ENCODE peak calls at places on chromosome 2, in seven cellular contexts. One of them, this sample, is unnamed.

GRCh38 chr2:176518823-176519222 is 249.6 kb downstream of the MTX2 start:
- DNase-seq in psoas muscle: peak
- DNase-seq in activated CD8-positive, alpha-beta memory T cell treated with anti-CD3 and anti-CD28 coated beads, Interleukin-2, amount 50 U/mL, for 48 hours: no peak
- DNase-seq in anterior cingulate cortex: no peak
- DNase-seq in ascending aorta: no peak
- DNase-seq in omental fat pad: no peak
- DNase-seq in mammary epithelial cell: no peak
- DNase-seq in this sample: no peak

GRCh38 chr2:53317863-53318262 is 449.7 kb upstream of the CHAC2 start:
- DNase-seq in psoas muscle: no peak
- DNase-seq in activated CD8-positive, alpha-beta memory T cell treated with anti-CD3 and anti-CD28 coated beads, Interleukin-2, amount 50 U/mL, for 48 hours: no peak
- DNase-seq in anterior cingulate cortex: no peak
- DNase-seq in ascending aorta: no peak
- DNase-seq in omental fat pad: no peak
- DNase-seq in mammary epithelial cell: peak
- DNase-seq in this sample: no peak

GRCh38 chr2:55309441-55309840 is 40.4 kb upstream of the MTIF2 start:
- DNase-seq in psoas muscle: no peak
- DNase-seq in activated CD8-positive, alpha-beta memory T cell treated with anti-CD3 and anti-CD28 coated beads, Interleukin-2, amount 50 U/mL, for 48 hours: no peak
- DNase-seq in anterior cingulate cortex: no peak
- DNase-seq in ascending aorta: no peak
- DNase-seq in omental fat pad: no peak
- DNase-seq in mammary epithelial cell: peak
- DNase-seq in this sample: no peak

GRCh38 chr2:218229239-218229638 is 12.2 kb downstream of the ARPC2 start:
- DNase-seq in psoas muscle: no peak
- DNase-seq in activated CD8-positive, alpha-beta memory T cell treated with anti-CD3 and anti-CD28 coated beads, Interleukin-2, amount 50 U/mL, for 48 hours: no peak
- DNase-seq in anterior cingulate cortex: no peak
- DNase-seq in ascending aorta: peak
- DNase-seq in omental fat pad: no peak
- DNase-seq in mammary epithelial cell: peak
- DNase-seq in this sample: no peak

GRCh38 chr2:15920696-15921095 is 19.7 kb upstream of the MYCN start:
- DNase-seq in psoas muscle: no peak
- DNase-seq in activated CD8-positive, alpha-beta memory T cell treated with anti-CD3 and anti-CD28 coated beads, Interleukin-2, amount 50 U/mL, for 48 hours: no peak
- DNase-seq in anterior cingulate cortex: no peak
- DNase-seq in ascending aorta: no peak
- DNase-seq in omental fat pad: no peak
- DNase-seq in mammary epithelial cell: no peak
- DNase-seq in this sample: no peak

GRCh38 chr2:211391206-211391605 is 834.8 kb downstream of the CPS1 start:
- DNase-seq in psoas muscle: no peak
- DNase-seq in activated CD8-positive, alpha-beta memory T cell treated with anti-CD3 and anti-CD28 coated beads, Interleukin-2, amount 50 U/mL, for 48 hours: no peak
- DNase-seq in anterior cingulate cortex: peak
- DNase-seq in ascending aorta: no peak
- DNase-seq in omental fat pad: no peak
- DNase-seq in mammary epithelial cell: no peak
- DNase-seq in this sample: no peak

GRCh38 chr2:62685986-62686625 is 19.4 kb upstream of the EHBP1 start:
- DNase-seq in psoas muscle: no peak
- DNase-seq in activated CD8-positive, alpha-beta memory T cell treated with anti-CD3 and anti-CD28 coated beads, Interleukin-2, amount 50 U/mL, for 48 hours: no peak
- DNase-seq in anterior cingulate cortex: no peak
- DNase-seq in ascending aorta: no peak
- DNase-seq in omental fat pad: no peak
- DNase-seq in mammary epithelial cell: peak
- DNase-seq in this sample: no peak

GRCh38 chr2:238512247-238512867 is 85.6 kb downstream of the ASB1 start:
- DNase-seq in psoas muscle: no peak
- DNase-seq in activated CD8-positive, alpha-beta memory T cell treated with anti-CD3 and anti-CD28 coated beads, Interleukin-2, amount 50 U/mL, for 48 hours: no peak
- DNase-seq in anterior cingulate cortex: no peak
- DNase-seq in ascending aorta: no peak
- DNase-seq in omental fat pad: no peak
- DNase-seq in mammary epithelial cell: no peak
- DNase-seq in this sample: no peak

GRCh38 chr2:219560037-219560892 is 11.1 kb downstream of the OBSL1 start:
- DNase-seq in psoas muscle: no peak
- DNase-seq in activated CD8-positive, alpha-beta memory T cell treated with anti-CD3 and anti-CD28 coated beads, Interleukin-2, amount 50 U/mL, for 48 hours: peak
- DNase-seq in anterior cingulate cortex: no peak
- DNase-seq in ascending aorta: no peak
- DNase-seq in omental fat pad: no peak
- DNase-seq in mammary epithelial cell: no peak
- DNase-seq in this sample: no peak

GRCh38 chr2:218329027-218329825 is 27.4 kb upstream of the CATIP start:
- DNase-seq in psoas muscle: no peak
- DNase-seq in activated CD8-positive, alpha-beta memory T cell treated with anti-CD3 and anti-CD28 coated beads, Interleukin-2, amount 50 U/mL, for 48 hours: no peak
- DNase-seq in anterior cingulate cortex: no peak
- DNase-seq in ascending aorta: no peak
- DNase-seq in omental fat pad: no peak
- DNase-seq in mammary epithelial cell: no peak
- DNase-seq in this sample: no peak

GRCh38 chr2:203122317-203122998 is 107.8 kb downstream of the NBEAL1 start:
- DNase-seq in psoas muscle: no peak
- DNase-seq in activated CD8-positive, alpha-beta memory T cell treated with anti-CD3 and anti-CD28 coated beads, Interleukin-2, amount 50 U/mL, for 48 hours: no peak
- DNase-seq in anterior cingulate cortex: no peak
- DNase-seq in ascending aorta: no peak
- DNase-seq in omental fat pad: no peak
- DNase-seq in mammary epithelial cell: no peak
- DNase-seq in this sample: no peak

GRCh38 chr2:12320027-12320734 is 396.6 kb upstream of the TRIB2 start:
- DNase-seq in psoas muscle: no peak
- DNase-seq in activated CD8-positive, alpha-beta memory T cell treated with anti-CD3 and anti-CD28 coated beads, Interleukin-2, amount 50 U/mL, for 48 hours: no peak
- DNase-seq in anterior cingulate cortex: no peak
- DNase-seq in ascending aorta: no peak
- DNase-seq in omental fat pad: no peak
- DNase-seq in mammary epithelial cell: no peak
- DNase-seq in this sample: no peak

GRCh38 chr2:128630974-128631697 is 312.5 kb upstream of the HS6ST1 start:
- DNase-seq in psoas muscle: no peak
- DNase-seq in activated CD8-positive, alpha-beta memory T cell treated with anti-CD3 and anti-CD28 coated beads, Interleukin-2, amount 50 U/mL, for 48 hours: peak
- DNase-seq in anterior cingulate cortex: no peak
- DNase-seq in ascending aorta: peak
- DNase-seq in omental fat pad: no peak
- DNase-seq in mammary epithelial cell: no peak
- DNase-seq in this sample: no peak

GRCh38 chr2:144010096-144010495 is 509.8 kb downstream of the ZEB2 start:
- DNase-seq in psoas muscle: no peak
- DNase-seq in activated CD8-positive, alpha-beta memory T cell treated with anti-CD3 and anti-CD28 coated beads, Interleukin-2, amount 50 U/mL, for 48 hours: no peak
- DNase-seq in anterior cingulate cortex: no peak
- DNase-seq in ascending aorta: no peak
- DNase-seq in omental fat pad: no peak
- DNase-seq in mammary epithelial cell: peak
- DNase-seq in this sample: no peak

GRCh38 chr2:174788291-174788929 is 24.1 kb upstream of the CHRNA1 start:
- DNase-seq in psoas muscle: no peak
- DNase-seq in activated CD8-positive, alpha-beta memory T cell treated with anti-CD3 and anti-CD28 coated beads, Interleukin-2, amount 50 U/mL, for 48 hours: no peak
- DNase-seq in anterior cingulate cortex: no peak
- DNase-seq in ascending aorta: no peak
- DNase-seq in omental fat pad: no peak
- DNase-seq in mammary epithelial cell: no peak
- DNase-seq in this sample: peak

GRCh38 chr2:85583667-85584353 is 421 bp upstream of the VAMP5 start:
- DNase-seq in psoas muscle: no peak
- DNase-seq in activated CD8-positive, alpha-beta memory T cell treated with anti-CD3 and anti-CD28 coated beads, Interleukin-2, amount 50 U/mL, for 48 hours: no peak
- DNase-seq in anterior cingulate cortex: no peak
- DNase-seq in ascending aorta: no peak
- DNase-seq in omental fat pad: no peak
- DNase-seq in mammary epithelial cell: no peak
- DNase-seq in this sample: no peak

GRCh38 chr2:55150834-55151233 is 81.3 kb downstream of the CLHC1 start:
- DNase-seq in psoas muscle: no peak
- DNase-seq in activated CD8-positive, alpha-beta memory T cell treated with anti-CD3 and anti-CD28 coated beads, Interleukin-2, amount 50 U/mL, for 48 hours: no peak
- DNase-seq in anterior cingulate cortex: peak
- DNase-seq in ascending aorta: peak
- DNase-seq in omental fat pad: no peak
- DNase-seq in mammary epithelial cell: no peak
- DNase-seq in this sample: no peak

GRCh38 chr2:54839526-54840255 is 116.2 kb downstream of the EML6 start:
- DNase-seq in psoas muscle: no peak
- DNase-seq in activated CD8-positive, alpha-beta memory T cell treated with anti-CD3 and anti-CD28 coated beads, Interleukin-2, amount 50 U/mL, for 48 hours: no peak
- DNase-seq in anterior cingulate cortex: peak
- DNase-seq in ascending aorta: no peak
- DNase-seq in omental fat pad: no peak
- DNase-seq in mammary epithelial cell: no peak
- DNase-seq in this sample: no peak

GRCh38 chr2:36536776-36537175 is 61.2 kb downstream of the FEZ2 start:
- DNase-seq in psoas muscle: no peak
- DNase-seq in activated CD8-positive, alpha-beta memory T cell treated with anti-CD3 and anti-CD28 coated beads, Interleukin-2, amount 50 U/mL, for 48 hours: no peak
- DNase-seq in anterior cingulate cortex: no peak
- DNase-seq in ascending aorta: no peak
- DNase-seq in omental fat pad: no peak
- DNase-seq in mammary epithelial cell: no peak
- DNase-seq in this sample: no peak

GRCh38 chr2:38296381-38296780 is 80.7 kb downstream of the ATL2 start:
- DNase-seq in psoas muscle: no peak
- DNase-seq in activated CD8-positive, alpha-beta memory T cell treated with anti-CD3 and anti-CD28 coated beads, Interleukin-2, amount 50 U/mL, for 48 hours: no peak
- DNase-seq in anterior cingulate cortex: no peak
- DNase-seq in ascending aorta: no peak
- DNase-seq in omental fat pad: no peak
- DNase-seq in mammary epithelial cell: peak
- DNase-seq in this sample: no peak

GRCh38 chr2:120343433-120344105 is 2.4 kb upstream of the INHBB start:
- DNase-seq in psoas muscle: peak
- DNase-seq in activated CD8-positive, alpha-beta memory T cell treated with anti-CD3 and anti-CD28 coated beads, Interleukin-2, amount 50 U/mL, for 48 hours: peak
- DNase-seq in anterior cingulate cortex: peak
- DNase-seq in ascending aorta: peak
- DNase-seq in omental fat pad: peak
- DNase-seq in mammary epithelial cell: peak
- DNase-seq in this sample: no peak

GRCh38 chr2:84768840-84769239 is 112.0 kb downstream of the TRABD2A start:
- DNase-seq in psoas muscle: no peak
- DNase-seq in activated CD8-positive, alpha-beta memory T cell treated with anti-CD3 and anti-CD28 coated beads, Interleukin-2, amount 50 U/mL, for 48 hours: no peak
- DNase-seq in anterior cingulate cortex: no peak
- DNase-seq in ascending aorta: no peak
- DNase-seq in omental fat pad: no peak
- DNase-seq in mammary epithelial cell: peak
- DNase-seq in this sample: no peak

GRCh38 chr2:166900700-166901099 is 12.4 kb downstream of the XIRP2 start:
- DNase-seq in psoas muscle: no peak
- DNase-seq in activated CD8-positive, alpha-beta memory T cell treated with anti-CD3 and anti-CD28 coated beads, Interleukin-2, amount 50 U/mL, for 48 hours: no peak
- DNase-seq in anterior cingulate cortex: no peak
- DNase-seq in ascending aorta: no peak
- DNase-seq in omental fat pad: no peak
- DNase-seq in mammary epithelial cell: peak
- DNase-seq in this sample: no peak

GRCh38 chr2:240431663-240432424 is 3.6 kb upstream of the GPC1 start:
- DNase-seq in psoas muscle: no peak
- DNase-seq in activated CD8-positive, alpha-beta memory T cell treated with anti-CD3 and anti-CD28 coated beads, Interleukin-2, amount 50 U/mL, for 48 hours: peak
- DNase-seq in anterior cingulate cortex: no peak
- DNase-seq in ascending aorta: peak
- DNase-seq in omental fat pad: peak
- DNase-seq in mammary epithelial cell: no peak
- DNase-seq in this sample: no peak

GRCh38 chr2:100291152-100291970 is 30.9 kb downstream of the LONRF2 start:
- DNase-seq in psoas muscle: peak
- DNase-seq in activated CD8-positive, alpha-beta memory T cell treated with anti-CD3 and anti-CD28 coated beads, Interleukin-2, amount 50 U/mL, for 48 hours: peak
- DNase-seq in anterior cingulate cortex: no peak
- DNase-seq in ascending aorta: no peak
- DNase-seq in omental fat pad: peak
- DNase-seq in mammary epithelial cell: peak
- DNase-seq in this sample: peak

GRCh38 chr2:23684540-23685176 is 242.3 kb downstream of the ATAD2B start:
- DNase-seq in psoas muscle: no peak
- DNase-seq in activated CD8-positive, alpha-beta memory T cell treated with anti-CD3 and anti-CD28 coated beads, Interleukin-2, amount 50 U/mL, for 48 hours: no peak
- DNase-seq in anterior cingulate cortex: no peak
- DNase-seq in ascending aorta: no peak
- DNase-seq in omental fat pad: no peak
- DNase-seq in mammary epithelial cell: no peak
- DNase-seq in this sample: no peak

GRCh38 chr2:157839822-157840221 is 36.3 kb downstream of the ACVR1 start:
- DNase-seq in psoas muscle: no peak
- DNase-seq in activated CD8-positive, alpha-beta memory T cell treated with anti-CD3 and anti-CD28 coated beads, Interleukin-2, amount 50 U/mL, for 48 hours: no peak
- DNase-seq in anterior cingulate cortex: no peak
- DNase-seq in ascending aorta: no peak
- DNase-seq in omental fat pad: no peak
- DNase-seq in mammary epithelial cell: no peak
- DNase-seq in this sample: no peak

GRCh38 chr2:85131116-85131515 is 2.1 kb upstream of the TCF7L1 start:
- DNase-seq in psoas muscle: no peak
- DNase-seq in activated CD8-positive, alpha-beta memory T cell treated with anti-CD3 and anti-CD28 coated beads, Interleukin-2, amount 50 U/mL, for 48 hours: no peak
- DNase-seq in anterior cingulate cortex: no peak
- DNase-seq in ascending aorta: no peak
- DNase-seq in omental fat pad: no peak
- DNase-seq in mammary epithelial cell: no peak
- DNase-seq in this sample: no peak